ENCODE peak calls at places on chromosome 9, in four cellular contexts. R, I, V and J are unnamed samples.

GRCh38 chr9:134730761-134731496 is 89.3 kb downstream of the COL5A1 start:
- DNase-seq in V (no peak), I (no peak), R (no peak), J (no peak)

GRCh38 chr9:133979124-133979920 is 12.8 kb downstream of the VAV2 start:
- DNase-seq in R (no peak), I (no peak), V (peak), J (peak)

GRCh38 chr9:133132174-133132573 is 11.1 kb upstream of the RALGDS start:
- DNase-seq in I (no peak), V (no peak), R (no peak), J (no peak)

GRCh38 chr9:133334161-133334560 is 1.8 kb downstream of the SURF6 start:
- DNase-seq in V (no peak), R (no peak), I (no peak), J (no peak)

GRCh38 chr9:33721674-33722358 is 73.5 kb upstream of the PRSS3 start:
- DNase-seq in I (peak), V (peak), R (peak), J (peak)

GRCh38 chr9:123423036-123423640 is 67.1 kb downstream of the CRB2 start:
- DNase-seq in V (no peak), R (no peak), I (no peak), J (no peak)

GRCh38 chr9:4739587-4740372 is 1.2 kb downstream of the AK3 start:
- DNase-seq in V (no peak), I (peak), R (no peak), J (peak)

GRCh38 chr9:21969011-21969935 is 24.9 kb downstream of the CDKN2A start:
- DNase-seq in R (no peak), V (no peak), I (no peak), J (no peak)

GRCh38 chr9:109779711-109780452 is at the start of gene PALM2AKAP2:
- DNase-seq in R (no peak), I (peak), V (no peak), J (peak)

GRCh38 chr9:114417511-114417910 is 29.7 kb upstream of the AKNA start:
- DNase-seq in I (no peak), V (no peak), R (no peak), J (no peak)

GRCh38 chr9:135492886-135493669 is 7.4 kb upstream of the MRPS2 start:
- DNase-seq in R (no peak), I (no peak), V (no peak), J (no peak)

GRCh38 chr9:113139225-113139829 is 11.5 kb upstream of the SLC31A2 start:
- DNase-seq in V (peak), I (no peak), R (no peak), J (no peak)

GRCh38 chr9:2720179-2720654 is 2.9 kb downstream of the KCNV2 start:
- DNase-seq in I (no peak), R (no peak), V (peak), J (no peak)

GRCh38 chr9:128011071-128011817 is 30.5 kb upstream of the EEIG1 start:
- DNase-seq in R (no peak), V (peak), I (no peak), J (no peak)

GRCh38 chr9:34363619-34364351 is 12.9 kb downstream of the MYORG start:
- DNase-seq in V (no peak), I (no peak), R (no peak), J (no peak)

GRCh38 chr9:7058539-7058938 is 300.8 kb downstream of the KDM4C start:
- DNase-seq in R (no peak), V (no peak), I (no peak), J (no peak)

GRCh38 chr9:120161801-120162200 is 418.2 kb downstream of the CDK5RAP2 start:
- DNase-seq in I (no peak), R (no peak), V (no peak), J (no peak)

GRCh38 chr9:70043285-70043684 is 363 bp upstream of the MAMDC2 start:
- DNase-seq in V (no peak), I (no peak), R (no peak), J (no peak)

GRCh38 chr9:96270236-96270635 is 31.7 kb downstream of the HSD17B3 start:
- DNase-seq in R (no peak), V (no peak), I (no peak), J (no peak)

GRCh38 chr9:135590486-135591079 is 29.0 kb downstream of the PAEP start:
- DNase-seq in I (no peak), V (no peak), R (no peak), J (no peak)

GRCh38 chr9:137129089-137129455 is 9.9 kb upstream of the GRIN1 start:
- DNase-seq in I (peak), V (no peak), R (no peak), J (peak)

GRCh38 chr9:132647355-132647754 is 22.4 kb downstream of the DDX31 start:
- DNase-seq in I (no peak), R (no peak), V (no peak), J (no peak)

GRCh38 chr9:107465467-107466451 is 23.8 kb downstream of the KLF4 start:
- DNase-seq in I (peak), R (no peak), V (no peak), J (peak)

GRCh38 chr9:127223810-127224177 is 40.8 kb upstream of the GARNL3 start:
- DNase-seq in V (no peak), I (peak), R (no peak), J (no peak)

GRCh38 chr9:110179734-110180133 is 28.2 kb downstream of the C9orf152 start:
- DNase-seq in R (no peak), I (no peak), V (no peak), J (no peak)

GRCh38 chr9:33295571-33295970 is 5.3 kb downstream of the NFX1 start:
- DNase-seq in V (no peak), I (no peak), R (peak), J (no peak)

GRCh38 chr9:137185921-137186320 is 2.4 kb downstream of the ANAPC2 start:
- DNase-seq in R (no peak), V (no peak), I (no peak), J (no peak)

GRCh38 chr9:86720893-86721698 is 226.2 kb downstream of the GAS1 start:
- DNase-seq in I (no peak), R (no peak), V (no peak), J (no peak)

GRCh38 chr9:137295313-137296213 is 6.5 kb downstream of the NRARP start:
- DNase-seq in V (no peak), R (no peak), I (peak), J (peak)

GRCh38 chr9:71249729-71250317 is 128.4 kb upstream of the TRPM3 start:
- DNase-seq in R (no peak), I (peak), V (peak), J (peak)
- H3K4me3 ChIP-seq in R (no peak), I (no peak), V (no peak), J (no peak)

GRCh38 chr9:68431307-68431706 is 74.9 kb downstream of the PGM5 start:
- DNase-seq in R (no peak), V (no peak), I (no peak), J (no peak)
- TF ChIP-seq POLR2AphosphoS5 in R (no peak), V (no peak), I (no peak), J (no peak)

GRCh38 chr9:92739346-92740014 is 25.2 kb downstream of the BICD2 start:
- DNase-seq in I (no peak), R (no peak), V (no peak), J (no peak)
- TF ChIP-seq SMC3 in I (no peak), R (no peak), V (no peak), J (no peak)

GRCh38 chr9:63816742-63817621 is 1468.0 kb downstream of the FOXD4L5 start:
- DNase-seq in R (peak), V (peak), I (peak), J (peak)
- H3K4me3 ChIP-seq in R (peak), V (no peak), I (peak), J (peak)

GRCh38 chr9:83538172-83538889 is at the start of gene FRMD3:
- DNase-seq in R (no peak), V (peak), I (no peak), J (peak)
- TF ChIP-seq POLR2AphosphoS5 in R (no peak), V (no peak), I (no peak), J (no peak)

GRCh38 chr9:100838857-100839256 is 189.7 kb upstream of the PLPPR1 start:
- DNase-seq in V (no peak), R (no peak), I (no peak), J (no peak)
- TF ChIP-seq SMC3 in V (no peak), R (no peak), I (no peak), J (no peak)

DNA sequence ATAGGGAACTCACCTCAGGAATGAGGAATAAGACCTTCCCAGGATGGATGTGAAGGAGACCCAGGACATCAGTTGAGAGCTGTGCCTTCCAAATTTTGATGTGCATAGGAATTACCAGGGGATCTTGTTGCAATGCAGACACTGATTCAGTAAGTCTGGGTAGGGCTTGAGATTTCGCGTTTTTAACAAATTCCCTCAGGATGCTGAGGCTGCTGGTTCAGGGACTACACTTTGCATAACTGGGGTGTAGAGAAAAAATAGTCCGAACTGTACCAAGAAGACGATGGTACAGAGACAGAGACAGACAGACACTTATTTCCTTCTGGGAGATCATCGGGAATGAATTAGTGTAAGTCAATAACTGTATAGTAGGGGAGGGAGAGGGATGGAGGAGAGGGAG is 82.3 kb upstream of the FREM1 start:
- DNase-seq in I (peak), R (no peak), V (no peak), J (peak)
- H3K4me3 ChIP-seq in I (peak), R (no peak), V (no peak), J (peak)

GRCh38 chr9:129968690-129969485 is 74.1 kb downstream of the FNBP1 start:
- DNase-seq in R (no peak), V (no peak), I (peak), J (no peak)
- TF ChIP-seq POLR2AphosphoS5 in R (no peak), V (no peak), I (no peak), J (peak)